ENCODE peak calls at places on chromosomes 5 and 9, in seven cellular contexts. E is neural crest cell, X is body of pancreas, G is fibroblast of mammary gland, A is heart right ventricle, S is thyroid gland, M is lower lobe of right lung. V is an unnamed sample.

GRCh38 chr9:2743937-2744529 is 26.7 kb downstream of the KCNV2 start:
- DNase-seq in X (no peak), G (no peak), S (no peak), M (no peak), A (no peak), E (no peak), V (no peak)

GRCh38 chr5:14414615-14415515 is 166.7 kb upstream of the OTULINL start:
- DNase-seq in E (no peak), X (no peak), S (no peak), G (no peak), A (no peak), M (no peak), V (no peak)

GRCh38 chr9:14710804-14711203 is 11.7 kb downstream of the CER1 start:
- DNase-seq in X (no peak), M (no peak), S (no peak), A (no peak), G (peak), E (no peak), V (no peak)

GRCh38 chr5:102865510-102866314 is 110.6 kb downstream of the PAM start:
- DNase-seq in M (peak), A (peak), S (peak), X (peak), G (peak), E (peak), V (peak)

GRCh38 chr5:133309166-133309791 is 257.5 kb downstream of the HSPA4 start:
- DNase-seq in E (no peak), A (no peak), X (no peak), S (no peak), M (no peak), G (no peak), V (no peak)

GRCh38 chr5:37662789-37663475 is 176.9 kb downstream of the GDNF start:
- DNase-seq in S (no peak), E (no peak), X (no peak), A (no peak), G (peak), M (no peak), V (no peak)

GRCh38 chr9:86997961-86998360 is 50.7 kb upstream of the GAS1 start:
- DNase-seq in X (no peak), M (no peak), A (no peak), E (no peak), S (no peak), G (no peak), V (no peak)

GRCh38 chr9:31700252-31701045 is 684.0 kb upstream of the ACO1 start:
- DNase-seq in G (no peak), E (no peak), M (no peak), A (no peak), X (no peak), S (no peak), V (no peak)

GRCh38 chr5:137344723-137345322 is 154.3 kb downstream of the SPOCK1 start:
- DNase-seq in X (peak), A (peak), S (peak), G (peak), E (peak), M (no peak), V (peak)

GRCh38 chr5:80711938-80712337 is 57.2 kb upstream of the DHFR start:
- DNase-seq in M (no peak), E (peak), S (no peak), X (no peak), G (peak), A (no peak), V (peak)

DNA sequence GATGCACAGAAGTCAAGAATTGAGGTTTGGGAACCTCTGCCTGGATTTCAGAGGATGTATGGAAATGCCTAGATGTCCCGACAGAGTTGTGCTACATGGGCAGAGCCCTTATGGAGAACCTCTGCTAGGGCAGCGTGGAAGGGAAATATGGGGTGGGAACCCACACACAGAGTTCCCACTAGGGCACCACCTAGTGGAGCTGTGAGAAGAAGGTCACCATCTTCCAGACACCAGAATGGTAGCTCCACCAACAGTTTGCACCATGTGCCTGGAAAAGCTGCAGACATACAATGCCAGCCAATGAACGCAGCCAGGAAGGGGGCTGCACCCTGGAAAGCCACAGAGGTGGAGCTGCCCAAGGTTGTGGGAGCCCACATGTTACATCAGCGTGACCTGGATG is 104.5 kb downstream of the STK32A start:
- DNase-seq in A (no peak), G (no peak), S (no peak), M (no peak), X (no peak), E (no peak), V (no peak)
- TF ChIP-seq CTCF in A (no peak), G (no peak), S (peak), M (no peak), X (no peak), E (no peak), V (no peak)

DNA sequence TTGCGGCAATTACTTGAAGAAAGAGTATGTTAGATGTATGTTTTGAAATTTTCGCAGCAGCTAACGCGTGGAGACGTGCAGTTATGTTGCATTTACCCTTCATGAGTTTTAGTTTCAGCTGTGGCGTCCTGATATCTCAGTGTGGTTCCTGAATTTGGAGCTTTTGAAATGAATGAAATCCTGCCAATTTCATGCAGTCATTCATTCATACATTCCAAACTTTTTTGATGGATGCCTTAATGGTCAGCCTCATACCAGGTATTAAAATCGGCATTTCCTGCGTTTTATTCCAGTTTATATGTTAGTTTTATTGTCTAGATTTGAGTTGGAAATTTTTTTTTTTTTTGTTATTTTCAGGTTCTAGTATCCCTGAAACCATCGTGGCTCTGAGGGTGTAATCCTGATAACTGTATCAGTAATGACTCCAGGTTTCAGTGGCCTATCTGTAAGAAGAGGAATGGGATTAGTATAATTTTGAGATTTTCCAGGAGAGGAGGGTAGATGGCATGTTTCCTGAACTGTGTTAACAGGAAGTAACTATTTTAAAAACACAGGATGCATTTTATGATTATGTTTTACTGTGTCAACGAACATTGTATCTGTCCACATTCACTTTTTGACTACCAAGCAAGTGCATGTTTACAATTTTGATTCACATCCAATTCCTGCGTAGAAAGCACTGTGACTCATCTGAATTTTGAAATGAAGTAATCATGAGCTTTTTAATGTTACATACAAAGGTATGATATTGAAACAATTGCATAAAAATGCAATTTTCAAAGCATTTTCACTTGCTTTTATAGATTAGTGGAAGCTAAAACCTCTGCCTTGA is 1.0 kb downstream of the FOCAD start:
- DNase-seq in A (no peak), S (no peak), M (no peak), X (no peak), G (peak), E (no peak), V (no peak)
- TF ChIP-seq CTCF in A (no peak), S (no peak), M (no peak), X (no peak), G (no peak), E (no peak), V (no peak)

GRCh38 chr5:113123563-113123962 is 147.0 kb downstream of the DCP2 start:
- DNase-seq in S (no peak), G (peak), E (no peak), M (no peak), X (no peak), A (no peak), V (peak)
- TF ChIP-seq CTCF in S (no peak), G (peak), E (peak), M (no peak), X (peak), A (no peak), V (peak)

GRCh38 chr9:121861501-121862180 is 210.2 kb downstream of the DAB2IP start:
- DNase-seq in S (peak), A (peak), M (no peak), X (no peak), E (peak), G (peak), V (peak)
- TF ChIP-seq CTCF in S (peak), A (peak), M (peak), X (peak), E (peak), G (peak), V (peak)

GRCh38 chr5:59346987-59347386 is 546.5 kb downstream of the PDE4D start:
- DNase-seq in A (no peak), G (no peak), E (no peak), M (no peak), S (no peak), X (no peak), V (no peak)

GRCh38 chr5:59351076-59351794 is 542.3 kb downstream of the PDE4D start:
- DNase-seq in G (peak), M (no peak), S (no peak), A (peak), E (no peak), X (peak), V (no peak)

GRCh38 chr5:59346514-59346913 is 547.0 kb downstream of the PDE4D start:
- DNase-seq in E (no peak), S (no peak), A (no peak), M (no peak), X (no peak), G (no peak), V (no peak)

GRCh38 chr5:59348189-59348588 is 545.3 kb downstream of the PDE4D start:
- DNase-seq in A (no peak), M (no peak), E (no peak), X (peak), S (no peak), G (no peak), V (peak)
- TF ChIP-seq CTCF in A (no peak), M (no peak), E (no peak), X (peak), S (no peak), G (no peak), V (no peak)

GRCh38 chr5:178077751-178078150 is 35.6 kb upstream of the N4BP3 start:
- DNase-seq in A (no peak), M (no peak), G (no peak), S (no peak), X (no peak), E (no peak), V (no peak)
- TF ChIP-seq CTCF in A (no peak), M (no peak), G (no peak), S (no peak), X (no peak), E (no peak), V (no peak)

GRCh38 chr5:82793808-82794419 is 283.3 kb downstream of the TMEM167A start:
- DNase-seq in M (no peak), S (peak), E (peak), A (peak), X (peak), G (peak), V (peak)
- TF ChIP-seq CTCF in M (peak), S (peak), E (peak), A (peak), X (peak), G (peak), V (peak)

DNA sequence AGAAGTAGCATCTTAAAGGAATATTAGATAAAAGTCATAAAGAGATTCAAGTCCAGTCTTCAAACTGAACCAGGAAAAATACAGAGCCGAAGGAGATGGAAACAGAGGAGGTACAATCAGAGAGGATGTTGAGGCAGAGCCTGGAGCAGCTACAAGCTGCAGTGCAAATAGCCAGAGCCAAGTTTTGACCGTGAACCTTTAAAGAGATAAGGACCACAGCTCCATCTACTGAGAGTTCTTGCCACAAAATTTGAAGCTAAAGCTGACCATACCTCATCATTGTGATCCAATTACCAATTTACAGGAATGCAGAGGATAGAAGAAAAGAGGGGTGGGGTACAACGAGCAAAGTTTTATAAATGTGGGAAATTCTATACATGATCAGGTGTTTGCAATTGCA is 10.4 kb upstream of the DEPDC1B start:
- DNase-seq in G (no peak), S (no peak), M (no peak), X (no peak), E (no peak), A (no peak), V (no peak)
- TF ChIP-seq CTCF in G (no peak), S (no peak), M (no peak), X (no peak), E (no peak), A (no peak), V (no peak)

GRCh38 chr9:124755061-124755460 is 16.1 kb downstream of the NR6A1 start:
- DNase-seq in E (no peak), G (no peak), S (no peak), A (no peak), X (no peak), M (no peak), V (no peak)

GRCh38 chr9:124752967-124753366 is 18.1 kb downstream of the NR6A1 start:
- DNase-seq in E (no peak), G (peak), M (no peak), X (no peak), A (no peak), S (no peak), V (no peak)

GRCh38 chr9:124757589-124757988 is 13.5 kb downstream of the NR6A1 start:
- DNase-seq in S (no peak), X (no peak), E (no peak), M (no peak), G (no peak), A (no peak), V (no peak)

GRCh38 chr9:124756011-124756410 is 15.1 kb downstream of the NR6A1 start:
- DNase-seq in X (no peak), G (no peak), M (no peak), E (no peak), S (no peak), A (no peak), V (no peak)

DNA sequence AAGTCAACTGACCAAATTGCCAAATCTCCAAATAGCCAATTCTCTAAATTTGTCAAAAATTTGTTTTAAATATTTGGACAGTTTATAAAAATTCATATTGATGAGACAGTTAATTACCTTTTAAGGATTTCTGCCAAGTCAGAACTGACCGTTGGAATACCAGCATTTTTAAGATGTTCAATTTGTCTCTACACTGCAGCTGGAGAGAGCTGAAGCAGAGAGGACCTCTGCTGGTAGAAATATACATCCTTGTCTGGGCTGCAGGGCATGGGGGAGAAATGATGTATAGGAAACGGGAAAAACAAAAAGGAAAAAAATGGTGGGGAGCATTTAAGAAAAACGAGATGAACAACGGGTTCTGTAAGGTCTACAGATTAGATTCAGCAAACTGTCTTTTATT is 16.8 kb downstream of the NR6A1 start:
- DNase-seq in X (no peak), M (no peak), G (peak), E (no peak), A (no peak), S (no peak), V (no peak)
- TF ChIP-seq CTCF in X (peak), M (no peak), G (peak), E (peak), A (peak), S (no peak), V (no peak)

DNA sequence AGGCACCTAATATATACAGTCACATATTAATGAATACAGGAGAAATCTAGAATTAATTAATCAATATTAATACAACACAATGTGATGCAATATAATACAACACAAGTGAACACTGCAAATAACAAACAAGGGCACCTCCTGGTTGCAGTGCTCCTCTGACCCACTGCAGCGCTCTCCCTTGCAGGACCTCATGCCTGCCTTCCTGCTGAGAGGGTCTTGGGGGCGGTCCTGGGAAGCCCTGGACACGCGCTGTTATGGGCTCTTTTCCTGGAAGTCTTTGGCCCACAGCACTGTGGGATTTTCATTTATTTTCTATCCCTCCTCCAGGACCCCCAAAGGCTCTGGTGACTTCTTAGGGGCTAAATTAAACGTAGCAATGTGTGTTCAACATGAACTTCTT is 485.8 kb downstream of the IRX1 start:
- DNase-seq in E (no peak), S (no peak), M (no peak), A (no peak), G (no peak), X (no peak), V (no peak)
- TF ChIP-seq CTCF in E (no peak), S (no peak), M (no peak), A (no peak), G (no peak), X (no peak), V (no peak)